ENCODE peak calls at places on chromosome 7, in eight cellular contexts. One of them, this sample, is unnamed.

GRCh38 chr7:69189406-69189805 is 408.9 kb upstream of the AUTS2 start:
- DNase-seq in uterus: no peak
- DNase-seq in T-helper 2 cell: no peak
- DNase-seq in natural killer cell treated with Interleukin-12 subunit alpha and Interleukin-12 subunit beta and Interleukin-15 and Interleukin-18, amount 100 ng/mL, for 72 hours: no peak
- DNase-seq in heart right ventricle: no peak
- DNase-seq in dermis microvascular lymphatic vessel endothelial cell: no peak
- DNase-seq in NCI-H1436 treated with DMSO at 0.1 percent for 48 hours: no peak
- DNase-seq in HCT116: no peak
- DNase-seq in this sample: no peak

GRCh38 chr7:116741625-116742316 is 69.8 kb downstream of the MET start:
- DNase-seq in NCI-H1436 treated with DMSO at 0.1 percent for 48 hours: no peak
- DNase-seq in natural killer cell treated with Interleukin-12 subunit alpha and Interleukin-12 subunit beta and Interleukin-15 and Interleukin-18, amount 100 ng/mL, for 72 hours: no peak
- DNase-seq in dermis microvascular lymphatic vessel endothelial cell: no peak
- DNase-seq in heart right ventricle: no peak
- DNase-seq in T-helper 2 cell: no peak
- DNase-seq in HCT116: no peak
- DNase-seq in uterus: no peak
- DNase-seq in this sample: no peak

GRCh38 chr7:151345576-151345975 is 4.0 kb downstream of the NUB1 start:
- DNase-seq in NCI-H1436 treated with DMSO at 0.1 percent for 48 hours: no peak
- DNase-seq in T-helper 2 cell: no peak
- DNase-seq in HCT116: no peak
- DNase-seq in uterus: no peak
- DNase-seq in dermis microvascular lymphatic vessel endothelial cell: no peak
- DNase-seq in natural killer cell treated with Interleukin-12 subunit alpha and Interleukin-12 subunit beta and Interleukin-15 and Interleukin-18, amount 100 ng/mL, for 72 hours: no peak
- DNase-seq in heart right ventricle: no peak
- DNase-seq in this sample: no peak

GRCh38 chr7:140983802-140984201 is 30.9 kb downstream of the MRPS33 start:
- DNase-seq in NCI-H1436 treated with DMSO at 0.1 percent for 48 hours: no peak
- DNase-seq in dermis microvascular lymphatic vessel endothelial cell: no peak
- DNase-seq in HCT116: peak
- DNase-seq in heart right ventricle: no peak
- DNase-seq in natural killer cell treated with Interleukin-12 subunit alpha and Interleukin-12 subunit beta and Interleukin-15 and Interleukin-18, amount 100 ng/mL, for 72 hours: no peak
- DNase-seq in uterus: no peak
- DNase-seq in T-helper 2 cell: no peak
- DNase-seq in this sample: no peak

GRCh38 chr7:56063500-56063881 is 595 bp upstream of the SUMF2 start:
- DNase-seq in HCT116: no peak
- DNase-seq in dermis microvascular lymphatic vessel endothelial cell: no peak
- DNase-seq in natural killer cell treated with Interleukin-12 subunit alpha and Interleukin-12 subunit beta and Interleukin-15 and Interleukin-18, amount 100 ng/mL, for 72 hours: no peak
- DNase-seq in heart right ventricle: no peak
- DNase-seq in uterus: no peak
- DNase-seq in T-helper 2 cell: no peak
- DNase-seq in NCI-H1436 treated with DMSO at 0.1 percent for 48 hours: no peak
- DNase-seq in this sample: no peak

GRCh38 chr7:93194368-93194767 is 31.9 kb downstream of the HEPACAM2 start:
- DNase-seq in heart right ventricle: no peak
- DNase-seq in T-helper 2 cell: no peak
- DNase-seq in natural killer cell treated with Interleukin-12 subunit alpha and Interleukin-12 subunit beta and Interleukin-15 and Interleukin-18, amount 100 ng/mL, for 72 hours: no peak
- DNase-seq in HCT116: no peak
- DNase-seq in uterus: no peak
- DNase-seq in NCI-H1436 treated with DMSO at 0.1 percent for 48 hours: no peak
- DNase-seq in dermis microvascular lymphatic vessel endothelial cell: no peak
- DNase-seq in this sample: no peak

GRCh38 chr7:66359656-66360211 is 154.6 kb downstream of the TPST1 start:
- DNase-seq in dermis microvascular lymphatic vessel endothelial cell: no peak
- DNase-seq in uterus: peak
- DNase-seq in NCI-H1436 treated with DMSO at 0.1 percent for 48 hours: no peak
- DNase-seq in T-helper 2 cell: no peak
- DNase-seq in HCT116: no peak
- DNase-seq in natural killer cell treated with Interleukin-12 subunit alpha and Interleukin-12 subunit beta and Interleukin-15 and Interleukin-18, amount 100 ng/mL, for 72 hours: no peak
- DNase-seq in heart right ventricle: no peak
- DNase-seq in this sample: no peak

GRCh38 chr7:101108330-101108857 is 18.5 kb upstream of the SERPINE1 start:
- DNase-seq in natural killer cell treated with Interleukin-12 subunit alpha and Interleukin-12 subunit beta and Interleukin-15 and Interleukin-18, amount 100 ng/mL, for 72 hours: no peak
- DNase-seq in uterus: no peak
- DNase-seq in heart right ventricle: peak
- DNase-seq in HCT116: no peak
- DNase-seq in T-helper 2 cell: no peak
- DNase-seq in dermis microvascular lymphatic vessel endothelial cell: peak
- DNase-seq in NCI-H1436 treated with DMSO at 0.1 percent for 48 hours: no peak
- DNase-seq in this sample: no peak

This sample was measured in CD8-positive, alpha-beta T cell.